ENCODE peak calls at places on chromosomes 13 and 19, in four cellular contexts. G is tibial artery; R is CD8-positive, alpha-beta T cell; Z is heart left ventricle. O is an unnamed sample. For H3K4me1, the result is how much of the 10 kb centered on the place peaks cover.

GRCh38 chr13:36430247-36431203 is 1.8 kb upstream of the CCNA1 start:
- DNase-seq in R (no peak), G (peak), Z (no peak), O (no peak)

GRCh38 chr19:3458595-3459284 is 21.6 kb downstream of the SMIM24 start:
- DNase-seq in G (peak), R (no peak), Z (peak), O (peak)

GRCh38 chr13:67238277-67238859 is 8.2 kb upstream of the PCDH9 start:
- DNase-seq in Z (no peak), G (no peak), R (no peak), O (no peak)

GRCh38 chr19:11849264-11849615 is 714 bp downstream of the ZNF439 start:
- DNase-seq in R (no peak), Z (no peak), G (no peak), O (no peak)

GRCh38 chr13:18959996-18960395 is 221.6 kb downstream of the TUBA3C start:
- DNase-seq in G (peak), Z (no peak), R (no peak), O (no peak)

GRCh38 chr19:2977686-2978466 is 512 bp downstream of the TLE6 start:
- DNase-seq in Z (no peak), G (no peak), R (no peak), O (no peak)

GRCh38 chr13:28059214-28059613 is 41.2 kb downstream of the FLT3 start:
- DNase-seq in R (peak), G (no peak), Z (no peak), O (peak)

GRCh38 chr19:3357731-3358391 is 8.5 kb upstream of the NFIC start:
- DNase-seq in R (no peak), G (peak), Z (no peak), O (peak)

GRCh38 chr13:27280841-27281240 is 10.2 kb downstream of the RASL11A start:
- DNase-seq in R (no peak), G (no peak), Z (no peak), O (no peak)

GRCh38 chr19:44737238-44738160 is 11.0 kb upstream of the BCL3 start:
- DNase-seq in Z (no peak), G (no peak), R (no peak), O (no peak)

GRCh38 chr19:44741258-44741731 is 7.2 kb upstream of the BCL3 start:
- DNase-seq in Z (no peak), G (no peak), R (no peak), O (peak)

GRCh38 chr19:44738161-44738535 is 10.4 kb upstream of the BCL3 start:
- DNase-seq in Z (no peak), R (no peak), G (no peak), O (no peak)

GRCh38 chr19:44740351-44740824 is 8.1 kb upstream of the BCL3 start:
- DNase-seq in G (no peak), Z (no peak), R (no peak), O (no peak)

GRCh38 chr19:44738603-44739585 is 9.6 kb upstream of the BCL3 start:
- DNase-seq in Z (no peak), R (no peak), G (no peak), O (no peak)
- H3K4me1 ChIP-seq in Z (under half), R (under half), G (under half), O (under half)

DNA sequence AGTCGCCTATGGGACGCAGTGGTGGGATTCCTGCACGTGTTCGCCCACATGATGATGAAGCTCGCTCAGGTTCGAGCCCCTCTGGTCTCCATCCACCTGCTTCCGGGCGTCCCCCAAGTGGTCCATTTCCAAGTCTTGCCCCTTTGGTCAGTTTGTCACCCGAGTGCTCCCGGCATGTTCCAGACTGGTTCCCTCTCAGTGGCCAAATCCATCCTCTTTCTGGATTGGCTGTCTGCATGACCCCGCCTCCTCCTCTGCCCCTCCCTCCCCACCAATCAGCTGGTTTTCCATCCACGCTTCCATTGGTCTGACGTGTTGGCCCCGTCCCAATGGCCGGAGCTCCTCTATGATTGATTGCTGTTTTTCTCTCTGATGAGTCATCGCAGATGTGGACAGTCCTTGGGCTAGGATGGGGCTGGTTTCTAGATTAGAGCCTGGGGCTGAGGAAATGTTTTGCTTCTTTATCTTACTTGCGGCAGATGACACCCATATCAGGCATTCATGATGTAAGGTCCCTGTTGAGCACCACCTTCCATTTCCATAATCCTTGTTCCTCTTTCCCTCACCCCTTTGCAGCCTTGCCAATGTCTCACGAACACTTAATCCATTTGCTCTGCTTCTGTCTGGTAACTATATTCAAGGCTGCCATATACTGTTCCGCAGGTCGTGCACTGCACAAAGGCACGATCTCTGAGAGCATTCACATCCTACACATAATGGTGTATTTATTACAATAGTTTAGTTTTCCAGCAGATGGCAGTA is 73.8 kb downstream of the MAP4K1 start:
- DNase-seq in G (peak), Z (peak), R (peak), O (peak)
- H3K4me3 ChIP-seq in G (peak), Z (no peak), R (no peak), O (no peak)

DNA sequence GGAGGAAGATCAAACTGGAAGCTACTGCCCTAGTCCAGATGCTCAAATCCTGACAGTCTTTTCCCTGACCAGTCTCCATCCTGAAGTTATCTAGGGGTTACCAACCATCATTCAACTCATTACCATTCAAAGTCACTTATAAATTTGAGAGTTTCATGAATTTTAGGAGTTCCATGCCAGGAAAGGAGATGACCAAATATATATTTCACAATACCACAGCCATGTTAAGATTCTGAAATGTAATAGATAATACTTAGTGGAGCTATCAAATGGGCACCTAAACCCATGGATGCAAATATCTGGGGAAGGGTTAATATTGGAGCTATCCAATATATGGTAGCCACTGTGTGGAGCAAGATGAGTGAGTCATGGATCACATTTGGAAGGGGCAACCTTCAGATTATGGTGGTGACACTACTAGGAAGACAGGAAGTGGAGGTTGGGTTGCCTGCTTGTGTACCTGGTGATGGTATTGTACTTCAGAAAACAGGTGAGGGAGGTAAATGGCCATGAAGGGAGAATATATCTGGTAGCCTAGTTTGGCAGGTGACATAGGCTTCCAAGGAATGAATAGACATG is 18.7 kb downstream of the ZNF586 start:
- DNase-seq in G (no peak), R (no peak), Z (no peak), O (no peak)
- H3K27ac ChIP-seq in G (no peak), R (no peak), Z (no peak), O (no peak)

GRCh38 chr13:99422556-99423220 is 78.6 kb upstream of the TM9SF2 start:
- DNase-seq in Z (no peak), G (no peak), R (no peak), O (no peak)
- H3K4me1 ChIP-seq in Z (under half), G (under half), R (half or more), O (under half)

GRCh38 chr13:93230466-93230865 is 3.9 kb downstream of the GPC6 start:
- DNase-seq in Z (no peak), G (no peak), R (no peak), O (no peak)

GRCh38 chr13:93234459-93234858 is 7.9 kb downstream of the GPC6 start:
- DNase-seq in Z (no peak), R (no peak), G (no peak), O (no peak)

GRCh38 chr13:93235258-93236015 is 8.8 kb downstream of the GPC6 start:
- DNase-seq in R (no peak), G (peak), Z (no peak), O (no peak)

GRCh38 chr13:93233997-93234416 is 7.4 kb downstream of the GPC6 start:
- DNase-seq in G (no peak), R (no peak), Z (no peak), O (peak)

GRCh38 chr13:93231867-93232266 is 5.3 kb downstream of the GPC6 start:
- DNase-seq in R (no peak), G (no peak), Z (no peak), O (no peak)
- H3K4me3 ChIP-seq in R (no peak), G (no peak), Z (no peak), O (no peak)